ENCODE peak calls at places on chromosome 21, in five cellular contexts. R is OCI-LY7, W is upper lobe of left lung, Y is cardiac muscle cell, F is left lung. V is an unnamed sample.

GRCh38 chr21:26795866-26796329 is 49.3 kb downstream of the ADAMTS1 start:
- DNase-seq in F (peak; percentile 39), Y (no peak), R (no peak), W (no peak), V (no peak)

GRCh38 chr21:46092811-46093667 is 4.9 kb upstream of the COL6A2 start:
- DNase-seq in W (peak; percentile 50), R (no peak), Y (no peak), F (no peak), V (no peak)

GRCh38 chr21:26969971-26970725 is 3.3 kb upstream of the ADAMTS5 start:
- DNase-seq in F (no peak), W (no peak), Y (no peak), R (no peak), V (no peak)

GRCh38 chr21:44764319-44765230 is 37.0 kb downstream of the UBE2G2 start:
- DNase-seq in W (peak; percentile 70), Y (no peak), R (no peak), F (no peak), V (no peak)

GRCh38 chr21:41396452-41397107 is 29.5 kb upstream of the MX1 start:
- DNase-seq in R (no peak), F (peak; percentile 79), Y (no peak), W (no peak), V (peak; percentile 85)

GRCh38 chr21:32547018-32547417 is 38.3 kb downstream of the TCP10L start:
- DNase-seq in F (no peak), R (no peak), W (no peak), Y (no peak), V (no peak)

GRCh38 chr21:39927304-39927886 is 60.2 kb downstream of the PCP4 start:
- DNase-seq in Y (no peak), F (no peak), R (no peak), W (no peak), V (no peak)

GRCh38 chr21:42956824-42957632 is 17.3 kb upstream of the PKNOX1 start:
- DNase-seq in W (no peak), R (no peak), Y (no peak), F (no peak), V (no peak)

GRCh38 chr21:23574932-23575331 is 2032.3 kb downstream of the MRPL39 start:
- DNase-seq in F (no peak), W (no peak), R (no peak), Y (no peak), V (no peak)

GRCh38 chr21:34372321-34372720 is 3.0 kb upstream of the SMIM11 start:
- DNase-seq in W (no peak), F (no peak), R (no peak), Y (no peak), V (no peak)
- H3K9me3 ChIP-seq in W (no peaks in the 10 kb centered on the region), F (no peaks in the 10 kb centered on the region), R (no peaks in the 10 kb centered on the region), Y (no peaks in the 10 kb centered on the region), V (no peaks in the 10 kb centered on the region)

GRCh38 chr21:28518620-28519019 is 474.1 kb downstream of the LTN1 start:
- DNase-seq in W (no peak), Y (no peak), R (no peak), F (no peak), V (no peak)
- H3K27ac ChIP-seq in W (no peak overlapping the region), Y (no peak overlapping the region), R (no peak overlapping the region), F (no peak overlapping the region), V (no peak overlapping the region)

DNA sequence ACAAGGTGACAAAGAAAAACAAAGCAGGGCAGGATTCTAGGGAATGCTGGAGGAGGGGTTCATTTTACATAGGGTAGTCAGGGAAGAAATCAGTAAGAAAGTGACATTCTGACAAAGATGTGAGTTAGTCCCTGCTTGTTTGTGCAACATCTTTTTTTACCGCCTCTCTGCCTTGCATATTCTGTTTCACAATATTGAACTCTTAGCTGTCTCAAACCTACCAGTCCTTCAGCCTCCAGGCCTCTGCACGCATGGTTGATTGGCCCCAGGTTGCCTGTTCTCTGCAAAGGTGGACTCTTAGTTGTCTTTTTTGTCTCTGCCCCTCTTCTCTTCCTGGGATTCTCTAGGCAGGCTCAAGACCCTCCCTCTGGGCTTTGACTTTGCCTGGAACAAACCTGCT is 152.2 kb upstream of the RUNX1 start:
- DNase-seq in W (no peak), R (no peak), F (no peak), Y (no peak), V (no peak)
- H3K4me1 ChIP-seq in W (peaks cover 11% of the 10 kb centered on the region), R (peaks cover 28% of the 10 kb centered on the region), F (peaks cover 13% of the 10 kb centered on the region), Y (no peaks in the 10 kb centered on the region), V (peaks cover 7% of the 10 kb centered on the region)

GRCh38 chr21:15742052-15742451 is 12.3 kb downstream of the USP25 start:
- DNase-seq in W (no peak), F (no peak), Y (no peak), R (no peak), V (no peak)
- H3K9me3 ChIP-seq in W (no peaks in the 10 kb centered on the region), F (no peaks in the 10 kb centered on the region), Y (no peaks in the 10 kb centered on the region), R (peaks cover 7% of the 10 kb centered on the region), V (no peaks in the 10 kb centered on the region)